ENCODE peak calls at places on chromosomes 12 and 14, in six cellular contexts. One of them, this sample, is unnamed. For H3K36me3 and H3K4me1, the result is how much of the 10 kb centered on the place peaks cover.

GRCh38 chr12:119444462-119445044 is 110.0 kb downstream of the CCDC60 start:
- DNase-seq in left ventricle myocardium inferior: peak
- DNase-seq in HCT116: peak
- DNase-seq in neural progenitor cell: peak
- DNase-seq in heart left ventricle: peak
- DNase-seq in uterus: no peak
- DNase-seq in this sample: no peak

GRCh38 chr12:32025906-32026305 is 66.7 kb downstream of the RESF1 start:
- DNase-seq in left ventricle myocardium inferior: no peak
- DNase-seq in HCT116: no peak
- DNase-seq in neural progenitor cell: no peak
- DNase-seq in heart left ventricle: no peak
- DNase-seq in uterus: no peak
- DNase-seq in this sample: no peak

GRCh38 chr12:25328082-25328712 is 77.5 kb upstream of the KRAS start:
- DNase-seq in left ventricle myocardium inferior: no peak
- DNase-seq in HCT116: no peak
- DNase-seq in neural progenitor cell: no peak
- DNase-seq in heart left ventricle: no peak
- DNase-seq in uterus: no peak
- DNase-seq in this sample: no peak

GRCh38 chr12:111434680-111435338 is 29.1 kb downstream of the SH2B3 start:
- DNase-seq in left ventricle myocardium inferior: peak
- DNase-seq in HCT116: no peak
- DNase-seq in neural progenitor cell: no peak
- DNase-seq in heart left ventricle: peak
- DNase-seq in uterus: peak
- DNase-seq in this sample: peak

GRCh38 chr12:103269962-103270361 is 225.8 kb downstream of the C12orf42 start:
- DNase-seq in left ventricle myocardium inferior: no peak
- DNase-seq in HCT116: no peak
- DNase-seq in neural progenitor cell: no peak
- DNase-seq in heart left ventricle: no peak
- DNase-seq in uterus: no peak
- DNase-seq in this sample: no peak

GRCh38 chr12:48777501-48778400 is 11.1 kb downstream of the ADCY6 start:
- DNase-seq in left ventricle myocardium inferior: no peak
- DNase-seq in HCT116: no peak
- DNase-seq in neural progenitor cell: no peak
- DNase-seq in heart left ventricle: no peak
- DNase-seq in uterus: no peak
- DNase-seq in this sample: no peak

GRCh38 chr14:23916038-23916437 is 37.5 kb upstream of the DHRS4 start:
- DNase-seq in left ventricle myocardium inferior: no peak
- DNase-seq in HCT116: no peak
- DNase-seq in neural progenitor cell: no peak
- DNase-seq in heart left ventricle: no peak
- DNase-seq in uterus: no peak
- DNase-seq in this sample: no peak

GRCh38 chr14:68792022-68792829 is 641 bp downstream of the ZFP36L1 start:
- DNase-seq in left ventricle myocardium inferior: no peak
- DNase-seq in HCT116: no peak
- DNase-seq in neural progenitor cell: peak
- DNase-seq in heart left ventricle: no peak
- DNase-seq in uterus: peak
- DNase-seq in this sample: peak

GRCh38 chr12:57894577-57895292 is 46.6 kb upstream of the ATP23 start:
- DNase-seq in left ventricle myocardium inferior: no peak
- DNase-seq in HCT116: no peak
- DNase-seq in neural progenitor cell: no peak
- DNase-seq in heart left ventricle: no peak
- DNase-seq in uterus: no peak
- DNase-seq in this sample: no peak

GRCh38 chr12:91434081-91434480 is 251.5 kb upstream of the DCN start:
- DNase-seq in left ventricle myocardium inferior: no peak
- DNase-seq in HCT116: no peak
- DNase-seq in neural progenitor cell: no peak
- DNase-seq in heart left ventricle: no peak
- DNase-seq in uterus: no peak
- DNase-seq in this sample: no peak

GRCh38 chr12:132445884-132446471 is 44.0 kb upstream of the FBRSL1 start:
- DNase-seq in left ventricle myocardium inferior: peak
- DNase-seq in HCT116: peak
- DNase-seq in neural progenitor cell: peak
- DNase-seq in heart left ventricle: no peak
- DNase-seq in uterus: peak
- DNase-seq in this sample: peak

GRCh38 chr12:54285150-54286041 is 4.9 kb downstream of the HNRNPA1 start:
- DNase-seq in left ventricle myocardium inferior: no peak
- DNase-seq in HCT116: no peak
- DNase-seq in neural progenitor cell: no peak
- DNase-seq in heart left ventricle: no peak
- DNase-seq in uterus: no peak
- DNase-seq in this sample: no peak
- H3K36me3 ChIP-seq in left ventricle myocardium inferior: half or more
- H3K36me3 ChIP-seq in HCT116: under half
- H3K36me3 ChIP-seq in neural progenitor cell: under half
- H3K36me3 ChIP-seq in heart left ventricle: half or more
- H3K36me3 ChIP-seq in uterus: under half
- H3K36me3 ChIP-seq in this sample: half or more

GRCh38 chr14:22143360-22143759 is 445.7 kb downstream of the DAD1 start:
- DNase-seq in left ventricle myocardium inferior: no peak
- DNase-seq in HCT116: no peak
- DNase-seq in neural progenitor cell: no peak
- DNase-seq in heart left ventricle: no peak
- DNase-seq in uterus: no peak
- DNase-seq in this sample: no peak
- H3K4me1 ChIP-seq in left ventricle myocardium inferior: under half
- H3K4me1 ChIP-seq in HCT116: under half
- H3K4me1 ChIP-seq in neural progenitor cell: under half
- H3K4me1 ChIP-seq in heart left ventricle: under half
- H3K4me1 ChIP-seq in uterus: under half
- H3K4me1 ChIP-seq in this sample: under half

GRCh38 chr14:22070119-22070982 is 396.7 kb upstream of the OR4E1 start:
- DNase-seq in left ventricle myocardium inferior: peak
- DNase-seq in HCT116: no peak
- DNase-seq in neural progenitor cell: peak
- DNase-seq in heart left ventricle: peak
- DNase-seq in uterus: peak
- DNase-seq in this sample: no peak

GRCh38 chr14:22071001-22071400 is 397.4 kb upstream of the OR4E1 start:
- DNase-seq in left ventricle myocardium inferior: no peak
- DNase-seq in HCT116: no peak
- DNase-seq in neural progenitor cell: no peak
- DNase-seq in heart left ventricle: no peak
- DNase-seq in uterus: no peak
- DNase-seq in this sample: no peak

DNA sequence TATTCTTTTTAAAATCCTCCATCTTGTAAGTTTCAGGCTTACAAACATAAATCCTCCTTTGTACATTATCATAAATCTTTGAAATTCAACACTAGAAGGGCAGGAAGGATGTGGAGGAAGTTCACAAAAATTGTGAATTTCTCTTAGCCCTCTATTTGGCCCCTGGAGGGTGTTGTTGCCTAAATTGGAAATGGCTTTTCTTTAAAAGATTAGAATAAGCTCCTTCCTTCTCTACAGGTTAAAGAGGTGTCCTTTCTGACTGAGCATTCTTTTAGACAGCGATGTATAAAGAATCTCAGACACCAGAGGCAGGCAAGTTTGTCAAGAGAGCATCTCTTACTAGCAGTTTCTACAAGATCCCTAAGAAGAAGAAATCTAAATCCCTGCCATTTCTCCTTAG is 391.8 kb upstream of the OR4E1 start:
- DNase-seq in left ventricle myocardium inferior: no peak
- DNase-seq in HCT116: no peak
- DNase-seq in neural progenitor cell: no peak
- DNase-seq in heart left ventricle: no peak
- DNase-seq in uterus: no peak
- DNase-seq in this sample: no peak
- TF ChIP-seq CTCF in left ventricle myocardium inferior: no peak
- TF ChIP-seq CTCF in HCT116: no peak
- TF ChIP-seq CTCF in neural progenitor cell: no peak
- TF ChIP-seq CTCF in heart left ventricle: no peak
- TF ChIP-seq CTCF in uterus: no peak
- TF ChIP-seq CTCF in this sample: no peak

GRCh38 chr14:55057919-55058318 is 6.5 kb downstream of the MAPK1IP1L start:
- DNase-seq in left ventricle myocardium inferior: no peak
- DNase-seq in HCT116: no peak
- DNase-seq in neural progenitor cell: no peak
- DNase-seq in heart left ventricle: no peak
- DNase-seq in uterus: no peak
- DNase-seq in this sample: no peak
- H3K36me3 ChIP-seq in left ventricle myocardium inferior: under half
- H3K36me3 ChIP-seq in HCT116: under half
- H3K36me3 ChIP-seq in neural progenitor cell: under half
- H3K36me3 ChIP-seq in heart left ventricle: under half
- H3K36me3 ChIP-seq in uterus: under half
- H3K36me3 ChIP-seq in this sample: under half

GRCh38 chr14:93019970-93020369 is 95.8 kb downstream of the ITPK1 start:
- DNase-seq in left ventricle myocardium inferior: no peak
- DNase-seq in HCT116: no peak
- DNase-seq in neural progenitor cell: peak
- DNase-seq in heart left ventricle: no peak
- DNase-seq in uterus: no peak
- DNase-seq in this sample: no peak
- H3K4me1 ChIP-seq in left ventricle myocardium inferior: half or more
- H3K4me1 ChIP-seq in HCT116: under half
- H3K4me1 ChIP-seq in neural progenitor cell: under half
- H3K4me1 ChIP-seq in heart left ventricle: under half
- H3K4me1 ChIP-seq in uterus: under half
- H3K4me1 ChIP-seq in this sample: under half

GRCh38 chr12:88633312-88633711 is 53.0 kb upstream of the KITLG start:
- DNase-seq in left ventricle myocardium inferior: no peak
- DNase-seq in HCT116: no peak
- DNase-seq in neural progenitor cell: no peak
- DNase-seq in heart left ventricle: no peak
- DNase-seq in uterus: no peak
- DNase-seq in this sample: no peak
- TF ChIP-seq CTCF in left ventricle myocardium inferior: peak
- TF ChIP-seq CTCF in HCT116: peak
- TF ChIP-seq CTCF in neural progenitor cell: peak
- TF ChIP-seq CTCF in heart left ventricle: no peak
- TF ChIP-seq CTCF in uterus: no peak
- TF ChIP-seq CTCF in this sample: no peak

This sample was measured in right atrium auricular region.